ENCODE peak calls at places on chromosomes 3 and 15, in seven cellular contexts. K, G, R, J, I, Y and N are unnamed samples.
A peak's percentile ranks its signal among the peaks of the same experiment; 100 is the strongest.

GRCh38 chr3:179589143-179589542 is 15.3 kb downstream of the MRPL47 start:
- DNase-seq in K (no peak), G (no peak), R (no peak), J (no peak), I (no peak), Y (no peak), N (no peak)

GRCh38 chr3:149384167-149384566 is 6.7 kb upstream of the TM4SF1 start:
- DNase-seq in K (no peak), G (no peak), R (no peak), J (no peak), I (no peak), Y (no peak), N (no peak)

GRCh38 chr3:193780371-193780770 is 187.4 kb downstream of the OPA1 start:
- DNase-seq in K (no peak), G (no peak), R (no peak), J (no peak), I (no peak), Y (peak; percentile 27), N (no peak)

GRCh38 chr3:45426161-45426560 is 37.8 kb downstream of the LARS2 start:
- DNase-seq in K (no peak), G (no peak), R (no peak), J (no peak), I (no peak), Y (no peak), N (no peak)

GRCh38 chr15:80932989-80933388 is 56.6 kb downstream of the MESD start:
- DNase-seq in K (no peak), G (peak; percentile 93), R (no peak), J (no peak), I (no peak), Y (no peak), N (no peak)

GRCh38 chr15:36878745-36879262 is 221.5 kb downstream of the MEIS2 start:
- DNase-seq in K (no peak), G (no peak), R (no peak), J (no peak), I (no peak), Y (no peak), N (no peak)

GRCh38 chr15:65512189-65512588 is 5.3 kb downstream of the DPP8 start:
- DNase-seq in K (no peak), G (no peak), R (no peak), J (no peak), I (no peak), Y (no peak), N (no peak)

GRCh38 chr3:172194702-172195392 is 155.5 kb downstream of the FNDC3B start:
- DNase-seq in K (no peak), G (no peak), R (no peak), J (no peak), I (no peak), Y (no peak), N (peak; percentile 60)

GRCh38 chr3:177860236-177860635 is 663.0 kb upstream of the TBL1XR1 start:
- DNase-seq in K (no peak), G (no peak), R (no peak), J (no peak), I (no peak), Y (no peak), N (no peak)

GRCh38 chr3:140499114-140499757 is 178.6 kb upstream of the TRIM42 start:
- DNase-seq in K (no peak), G (no peak), R (no peak), J (no peak), I (no peak), Y (peak; percentile 5), N (no peak)
- TF ChIP-seq CTCF in K (peak; percentile 58), G (no peak), R (no peak), J (peak; percentile 32), I (no peak), Y (peak; percentile 37), N (peak; percentile 49)

GRCh38 chr3:46925585-46925934 is 48.0 kb downstream of the PTH1R start:
- DNase-seq in K (no peak), G (no peak), R (no peak), J (no peak), I (no peak), Y (no peak), N (no peak)

GRCh38 chr3:46926447-46926846 is 48.9 kb downstream of the PTH1R start:
- DNase-seq in K (no peak), G (no peak), R (no peak), J (no peak), I (no peak), Y (no peak), N (no peak)

GRCh38 chr3:46924921-46925584 is 47.5 kb downstream of the PTH1R start:
- DNase-seq in K (no peak), G (no peak), R (no peak), J (no peak), I (no peak), Y (no peak), N (no peak)

GRCh38 chr3:46926871-46927717 is 49.5 kb downstream of the CCDC12 start:
- DNase-seq in K (no peak), G (no peak), R (no peak), J (no peak), I (no peak), Y (no peak), N (no peak)

DNA sequence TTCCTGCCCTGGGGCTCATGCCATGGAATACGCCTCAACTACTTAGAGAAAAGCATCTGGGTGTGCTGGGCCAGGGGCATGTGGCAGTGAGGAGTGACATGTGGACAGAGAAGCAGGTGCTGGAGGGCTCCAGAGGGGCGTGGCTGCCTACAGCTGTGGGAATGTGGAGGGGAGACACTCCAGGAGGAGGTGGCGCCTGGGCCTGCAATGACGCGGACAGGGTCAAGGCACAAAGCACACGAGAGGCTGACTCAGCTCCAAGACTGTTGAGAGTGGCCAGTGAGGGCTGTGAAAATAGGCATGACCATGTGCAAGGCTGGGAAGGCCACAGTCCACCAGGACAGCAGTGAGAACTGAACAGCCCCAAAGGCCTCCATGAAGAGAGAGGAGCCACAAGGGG is 48.5 kb downstream of the PTH1R start:
- DNase-seq in K (no peak), G (peak; percentile 79), R (no peak), J (no peak), I (no peak), Y (peak; percentile 20), N (peak; percentile 86)
- TF ChIP-seq CTCF in K (no peak), G (no peak), R (no peak), J (no peak), I (no peak), Y (no peak), N (no peak)

DNA sequence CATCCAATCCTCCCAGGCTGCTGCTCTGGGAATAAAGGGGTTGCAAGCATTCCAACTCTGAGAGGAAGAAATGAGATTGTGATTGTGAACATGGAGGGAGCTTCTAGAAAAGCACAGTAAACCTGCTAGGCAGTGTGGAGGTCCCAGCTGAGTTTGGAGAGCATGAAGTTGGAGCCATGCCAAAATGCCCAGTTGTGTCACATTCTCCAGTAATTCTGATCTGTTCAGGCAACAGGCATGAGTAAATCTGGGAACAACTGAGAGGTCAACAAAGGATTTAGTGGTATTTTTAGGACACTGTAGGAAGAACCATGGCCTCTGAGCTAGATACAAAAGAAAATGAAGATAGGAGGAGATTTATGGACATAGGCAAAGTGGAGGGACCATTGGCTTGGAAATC is 74.7 kb downstream of the CYP19A1 start:
- DNase-seq in K (no peak), G (no peak), R (no peak), J (no peak), I (no peak), Y (no peak), N (no peak)
- TF ChIP-seq CTCF in K (no peak), G (no peak), R (no peak), J (no peak), I (no peak), Y (no peak), N (no peak)

DNA sequence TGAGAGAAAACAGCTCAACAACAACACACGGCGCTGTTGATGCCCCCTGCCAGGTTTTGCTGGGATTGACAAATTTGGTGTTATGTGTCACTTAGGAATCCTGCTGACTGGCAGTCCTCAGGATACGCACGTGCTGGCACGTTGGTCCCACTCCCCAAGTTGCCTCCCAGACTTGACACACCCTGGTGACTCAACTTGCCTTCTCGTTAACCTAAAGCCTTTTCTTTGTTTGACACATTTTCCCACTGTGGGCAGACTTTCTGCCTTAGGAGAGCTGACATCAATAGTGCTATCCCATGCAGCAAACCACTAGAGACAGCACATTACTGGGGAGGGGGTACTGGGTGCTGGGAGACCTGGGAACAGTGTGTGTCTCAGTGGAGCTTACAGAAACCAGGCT is 104.2 kb downstream of the OXNAD1 start:
- DNase-seq in K (no peak), G (no peak), R (no peak), J (no peak), I (no peak), Y (peak; percentile 48), N (peak; percentile 78)
- TF ChIP-seq CTCF in K (no peak), G (no peak), R (no peak), J (no peak), I (no peak), Y (no peak), N (no peak)